ENCODE peak calls at places on chromosomes 3 and 15, in six cellular contexts. R, B, C, Z, Y and T are unnamed samples.
A peak's percentile ranks its signal among the peaks of the same experiment; 100 is the strongest.

GRCh38 chr3:179265875-179266274 is 15.0 kb upstream of the KCNMB3 start:
- DNase-seq in R (no peak), B (no peak), Z (no peak), C (no peak), Y (no peak), T (no peak)

GRCh38 chr3:160399347-160400047 is at the start of gene SMC4:
- DNase-seq in Y (peak; percentile 85), B (peak; percentile 89), Z (no peak), C (peak; percentile 46), R (peak; percentile 74), T (peak; percentile 90)

GRCh38 chr3:171736556-171736955 is 73.7 kb downstream of the PLD1 start:
- DNase-seq in B (no peak), Z (no peak), C (no peak), Y (no peak), R (no peak), T (no peak)

GRCh38 chr3:29057326-29057725 is 223.5 kb upstream of the RBMS3 start:
- DNase-seq in Z (no peak), R (no peak), C (no peak), B (peak; percentile 92), Y (no peak), T (no peak)

GRCh38 chr3:55481067-55481917 is 5.8 kb downstream of the WNT5A start:
- DNase-seq in B (no peak), Z (peak; percentile 28), Y (peak; percentile 26), C (peak; percentile 26), R (no peak), T (no peak)

GRCh38 chr3:16741890-16742289 is 136.7 kb upstream of the DAZL start:
- DNase-seq in Y (no peak), R (no peak), B (peak; percentile 31), Z (no peak), C (peak; percentile 13), T (no peak)

GRCh38 chr15:36414670-36415069 is 164.8 kb upstream of the CDIN1 start:
- DNase-seq in R (no peak), Y (no peak), C (no peak), B (peak; percentile 63), Z (no peak), T (no peak)

GRCh38 chr3:94336076-94336741 is 273.3 kb downstream of the NSUN3 start:
- DNase-seq in C (no peak), Z (no peak), R (no peak), Y (no peak), B (peak; percentile 40), T (no peak)

GRCh38 chr3:67655364-67656121 is 1.1 kb upstream of the SUCLG2 start:
- DNase-seq in Z (peak; percentile 20), C (peak; percentile 11), Y (no peak), B (no peak), R (peak; percentile 36), T (peak; percentile 21)

GRCh38 chr15:98333206-98333605 is 315.1 kb upstream of the IGF1R start:
- DNase-seq in Y (no peak), B (no peak), R (no peak), Z (no peak), C (no peak), T (no peak)
- H3K27me3 ChIP-seq in Y (peaks cover 77% of the 10 kb centered on the region), B (peaks cover 7% of the 10 kb centered on the region), R (no peaks in the 10 kb centered on the region), Z (no peaks in the 10 kb centered on the region), C (peaks cover 8% of the 10 kb centered on the region), T (no peaks in the 10 kb centered on the region)

DNA sequence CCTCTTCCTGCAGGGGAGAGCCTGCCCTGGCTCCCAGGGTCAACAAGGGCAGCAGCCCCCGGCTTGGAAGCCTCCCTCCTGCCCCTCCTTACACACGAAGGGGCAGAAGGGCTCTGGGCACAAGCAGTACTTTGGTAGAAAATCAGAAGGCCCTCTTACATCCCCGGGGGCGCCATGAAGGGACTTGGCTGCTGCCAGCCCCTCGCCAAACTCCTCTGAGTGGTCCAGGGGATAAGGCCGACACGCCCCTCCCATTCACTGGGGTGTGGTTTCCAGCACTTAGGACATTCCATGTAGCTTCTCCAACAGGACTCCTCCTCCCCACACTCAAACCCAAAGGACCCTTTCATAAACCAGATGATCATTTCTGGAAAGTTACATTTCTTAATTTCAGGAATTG is 1.2 kb upstream of the ST8SIA2 start:
- DNase-seq in B (no peak), Y (no peak), Z (no peak), R (no peak), C (no peak), T (no peak)
- H3K27me3 ChIP-seq in B (peaks cover 27% of the 10 kb centered on the region), Y (peaks cover 5% of the 10 kb centered on the region), Z (peaks cover 24% of the 10 kb centered on the region), R (peaks cover 2% of the 10 kb centered on the region), C (peaks cover 61% of the 10 kb centered on the region), T (no peaks in the 10 kb centered on the region)

DNA sequence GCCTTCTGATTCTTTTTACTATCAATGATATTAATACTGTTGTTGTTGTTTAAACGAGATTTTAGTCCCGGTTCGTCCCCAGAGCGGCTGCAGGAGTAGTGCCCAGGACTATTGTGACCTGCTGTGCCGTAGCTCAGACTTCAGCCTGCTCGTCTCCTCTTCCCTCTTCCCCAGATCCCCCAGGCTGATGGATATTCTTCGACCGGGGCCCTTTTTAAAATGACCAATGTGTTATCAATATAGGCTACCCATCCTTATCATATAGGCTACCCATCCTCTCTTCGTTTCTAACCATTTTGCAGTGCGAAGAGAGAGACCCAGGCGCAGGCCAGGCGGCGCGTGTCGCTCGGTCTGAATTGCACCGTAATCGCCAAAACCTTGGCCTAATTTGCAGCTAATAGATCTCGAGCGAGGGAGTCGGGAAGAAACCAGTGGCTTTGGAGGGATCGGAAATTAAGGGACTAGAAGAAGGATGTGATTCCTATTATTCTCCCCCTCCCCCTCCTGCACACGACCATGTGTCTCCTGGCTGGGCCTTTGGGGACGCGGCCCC is 23.0 kb downstream of the NR2F2 start:
- DNase-seq in Y (no peak), R (no peak), C (no peak), Z (no peak), B (no peak), T (no peak)
- H3K27me3 ChIP-seq in Y (peaks cover 94% of the 10 kb centered on the region), R (no peaks in the 10 kb centered on the region), C (peaks cover 84% of the 10 kb centered on the region), Z (no peaks in the 10 kb centered on the region), B (no peaks in the 10 kb centered on the region), T (no peaks in the 10 kb centered on the region)

GRCh38 chr3:27715454-27715806 is 6.7 kb downstream of the EOMES start:
- DNase-seq in C (no peak), Y (no peak), R (no peak), B (no peak), Z (no peak), T (no peak)

GRCh38 chr3:27713435-27713880 is 8.7 kb downstream of the EOMES start:
- DNase-seq in C (no peak), B (no peak), Z (no peak), Y (no peak), R (no peak), T (no peak)

GRCh38 chr3:27715863-27716262 is 6.3 kb downstream of the EOMES start:
- DNase-seq in R (no peak), Y (no peak), C (no peak), Z (no peak), B (no peak), T (no peak)

GRCh38 chr3:27714101-27714526 is 8.0 kb downstream of the EOMES start:
- DNase-seq in Y (no peak), B (no peak), C (no peak), R (no peak), Z (no peak), T (no peak)

DNA sequence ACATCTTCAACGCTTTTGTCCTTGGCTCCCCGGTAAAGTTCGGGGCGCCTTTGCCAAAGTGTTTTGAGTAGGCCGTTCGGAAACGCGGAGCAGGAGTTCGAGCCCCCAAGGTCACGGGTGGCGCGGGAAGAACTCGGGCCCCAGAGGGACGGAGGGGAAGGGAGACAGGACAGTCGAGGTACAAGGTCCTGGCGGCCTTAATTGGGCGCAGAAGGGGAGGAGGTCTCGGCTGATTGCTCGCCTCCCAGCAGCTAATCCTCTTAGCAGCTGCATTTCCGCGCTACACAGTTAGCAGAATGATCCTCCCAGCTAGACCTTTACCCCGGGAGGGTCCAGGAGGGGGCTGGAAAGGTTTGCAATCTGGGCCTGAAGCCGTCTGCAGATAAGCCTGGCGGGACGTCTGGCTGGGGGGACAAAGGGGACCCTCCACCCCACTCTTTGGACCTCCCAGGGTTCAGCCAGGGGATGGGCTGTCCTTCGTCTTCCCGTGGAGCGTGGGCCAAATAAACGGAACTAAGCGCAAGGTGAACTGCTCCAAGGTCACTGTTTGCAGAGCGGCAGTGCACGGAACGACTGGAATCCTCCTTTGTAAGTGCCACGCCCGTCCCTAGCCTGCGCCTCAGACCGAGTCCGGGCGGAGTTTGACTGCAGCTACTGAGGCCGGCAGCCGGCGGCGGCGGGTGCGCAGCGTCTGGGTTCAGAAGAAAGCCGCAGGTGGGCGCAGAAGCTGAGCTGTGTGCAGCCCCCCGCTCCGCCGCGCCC is 7.2 kb downstream of the EOMES start:
- DNase-seq in R (no peak), Y (peak; percentile 54), B (no peak), Z (no peak), C (no peak), T (no peak)
- H3K27me3 ChIP-seq in R (no peaks in the 10 kb centered on the region), Y (peaks cover 77% of the 10 kb centered on the region), B (no peaks in the 10 kb centered on the region), Z (peaks cover 15% of the 10 kb centered on the region), C (peaks cover 80% of the 10 kb centered on the region), T (peaks cover 15% of the 10 kb centered on the region)

GRCh38 chr15:96466548-96466947 is 136.0 kb downstream of the NR2F2 start:
- DNase-seq in C (no peak), B (no peak), Z (no peak), Y (no peak), R (no peak), T (no peak)

GRCh38 chr15:96468036-96468435 is 137.5 kb downstream of the NR2F2 start:
- DNase-seq in R (no peak), B (no peak), C (no peak), Z (no peak), Y (no peak), T (no peak)

GRCh38 chr15:96460106-96460505 is 129.6 kb downstream of the NR2F2 start:
- DNase-seq in Y (no peak), R (no peak), Z (no peak), B (no peak), C (no peak), T (no peak)

GRCh38 chr15:96462768-96463167 is 132.3 kb downstream of the NR2F2 start:
- DNase-seq in R (no peak), C (no peak), Z (no peak), Y (no peak), B (no peak), T (no peak)

GRCh38 chr15:96463376-96463775 is 132.9 kb downstream of the NR2F2 start:
- DNase-seq in R (no peak), B (no peak), Y (no peak), Z (no peak), C (no peak), T (no peak)
- H3K27me3 ChIP-seq in R (no peaks in the 10 kb centered on the region), B (no peaks in the 10 kb centered on the region), Y (peaks cover 52% of the 10 kb centered on the region), Z (no peaks in the 10 kb centered on the region), C (no peaks in the 10 kb centered on the region), T (no peaks in the 10 kb centered on the region)

DNA sequence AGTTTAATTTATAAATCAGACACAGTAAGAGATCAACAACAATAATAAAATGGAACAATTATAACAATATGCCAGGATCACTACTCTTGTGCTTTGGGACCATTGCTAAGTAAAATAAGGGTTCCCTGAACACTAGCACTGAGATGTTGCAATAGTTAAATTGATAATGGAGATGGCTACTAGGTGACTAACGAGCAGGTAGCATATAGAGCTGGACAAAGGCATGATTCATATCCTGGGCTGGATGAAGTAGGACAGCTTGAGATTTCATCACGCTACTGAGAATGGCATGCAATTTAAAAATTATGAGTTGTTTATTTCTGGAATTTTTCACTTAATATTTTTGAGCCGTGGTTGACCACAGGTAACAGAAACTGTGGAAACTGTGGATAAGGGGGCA is 20.7 kb upstream of the MYZAP start:
- DNase-seq in R (no peak), Y (no peak), B (peak; percentile 87), Z (no peak), C (no peak), T (no peak)
- H3K27me3 ChIP-seq in R (no peaks in the 10 kb centered on the region), Y (no peaks in the 10 kb centered on the region), B (no peaks in the 10 kb centered on the region), Z (no peaks in the 10 kb centered on the region), C (no peaks in the 10 kb centered on the region), T (no peaks in the 10 kb centered on the region)

GRCh38 chr3:106710596-106710995 is 666.6 kb upstream of the CCDC54 start:
- DNase-seq in R (no peak), B (no peak), Z (no peak), Y (no peak), C (no peak), T (no peak)
- H3K27me3 ChIP-seq in R (no peaks in the 10 kb centered on the region), B (no peaks in the 10 kb centered on the region), Z (no peaks in the 10 kb centered on the region), Y (no peaks in the 10 kb centered on the region), C (no peaks in the 10 kb centered on the region), T (no peaks in the 10 kb centered on the region)